ENCODE peak calls at places on chromosomes 16 and 17, in five cellular contexts. One of them, this sample, is unnamed.

GRCh38 chr17:43220511-43221125 is 7.8 kb downstream of the CCDC200 start:
- DNase-seq in fibroblast of the aortic adventitia: no peak
- DNase-seq in OCI-LY7: no peak
- DNase-seq in fibroblast of lung: no peak
- DNase-seq in GM23338: no peak
- DNase-seq in this sample: no peak

GRCh38 chr17:34798581-34798980 is 162.7 kb downstream of the CCT6B start:
- DNase-seq in fibroblast of the aortic adventitia: no peak
- DNase-seq in OCI-LY7: no peak
- DNase-seq in fibroblast of lung: no peak
- DNase-seq in GM23338: peak
- DNase-seq in this sample: no peak

GRCh38 chr16:82134884-82135283 is 35.1 kb downstream of the MPHOSPH6 start:
- DNase-seq in fibroblast of the aortic adventitia: no peak
- DNase-seq in OCI-LY7: no peak
- DNase-seq in fibroblast of lung: no peak
- DNase-seq in GM23338: no peak
- DNase-seq in this sample: no peak

GRCh38 chr16:23959069-23959800 is 123.5 kb downstream of the PRKCB start:
- DNase-seq in fibroblast of the aortic adventitia: no peak
- DNase-seq in OCI-LY7: peak
- DNase-seq in fibroblast of lung: no peak
- DNase-seq in GM23338: no peak
- DNase-seq in this sample: no peak

GRCh38 chr17:17792551-17793377 is 44.0 kb downstream of the SREBF1 start:
- DNase-seq in fibroblast of the aortic adventitia: peak
- DNase-seq in OCI-LY7: no peak
- DNase-seq in fibroblast of lung: peak
- DNase-seq in GM23338: peak
- DNase-seq in this sample: peak

GRCh38 chr16:61313931-61314330 is 722.3 kb downstream of the CDH8 start:
- DNase-seq in fibroblast of the aortic adventitia: no peak
- DNase-seq in OCI-LY7: no peak
- DNase-seq in fibroblast of lung: no peak
- DNase-seq in GM23338: no peak
- DNase-seq in this sample: peak

GRCh38 chr17:32659419-32659842 is 172.6 kb downstream of the CDK5R1 start:
- DNase-seq in fibroblast of the aortic adventitia: peak
- DNase-seq in OCI-LY7: peak
- DNase-seq in fibroblast of lung: peak
- DNase-seq in GM23338: peak
- DNase-seq in this sample: peak

GRCh38 chr16:81445926-81446317 is 1.3 kb downstream of the CMIP start:
- DNase-seq in fibroblast of the aortic adventitia: no peak
- DNase-seq in OCI-LY7: no peak
- DNase-seq in fibroblast of lung: no peak
- DNase-seq in GM23338: peak
- DNase-seq in this sample: no peak

GRCh38 chr16:73254983-73255382 is 207.1 kb upstream of the ZFHX3 start:
- DNase-seq in fibroblast of the aortic adventitia: no peak
- DNase-seq in OCI-LY7: no peak
- DNase-seq in fibroblast of lung: no peak
- DNase-seq in GM23338: no peak
- DNase-seq in this sample: peak

GRCh38 chr16:17224350-17224749 is 246.4 kb downstream of the XYLT1 start:
- DNase-seq in fibroblast of the aortic adventitia: no peak
- DNase-seq in OCI-LY7: no peak
- DNase-seq in fibroblast of lung: no peak
- DNase-seq in GM23338: no peak
- DNase-seq in this sample: no peak

GRCh38 chr16:17222756-17223411 is 247.9 kb downstream of the XYLT1 start:
- DNase-seq in fibroblast of the aortic adventitia: no peak
- DNase-seq in OCI-LY7: no peak
- DNase-seq in fibroblast of lung: peak
- DNase-seq in GM23338: peak
- DNase-seq in this sample: no peak

GRCh38 chr16:17225551-17225950 is 245.2 kb downstream of the XYLT1 start:
- DNase-seq in fibroblast of the aortic adventitia: peak
- DNase-seq in OCI-LY7: no peak
- DNase-seq in fibroblast of lung: peak
- DNase-seq in GM23338: no peak
- DNase-seq in this sample: no peak

GRCh38 chr16:17223576-17223975 is 247.2 kb downstream of the XYLT1 start:
- DNase-seq in fibroblast of the aortic adventitia: no peak
- DNase-seq in OCI-LY7: no peak
- DNase-seq in fibroblast of lung: no peak
- DNase-seq in GM23338: no peak
- DNase-seq in this sample: no peak

GRCh38 chr16:17224859-17225258 is 245.9 kb downstream of the XYLT1 start:
- DNase-seq in fibroblast of the aortic adventitia: peak
- DNase-seq in OCI-LY7: peak
- DNase-seq in fibroblast of lung: peak
- DNase-seq in GM23338: no peak
- DNase-seq in this sample: no peak
- TF ChIP-seq CTCF in fibroblast of the aortic adventitia: peak
- TF ChIP-seq CTCF in OCI-LY7: no peak
- TF ChIP-seq CTCF in fibroblast of lung: no peak
- TF ChIP-seq CTCF in GM23338: no peak
- TF ChIP-seq CTCF in this sample: no peak

GRCh38 chr16:19718624-19718965 is 524 bp downstream of the IQCK start:
- DNase-seq in fibroblast of the aortic adventitia: no peak
- DNase-seq in OCI-LY7: peak
- DNase-seq in fibroblast of lung: peak
- DNase-seq in GM23338: peak
- DNase-seq in this sample: no peak

GRCh38 chr16:19715566-19715965 is 2.5 kb downstream of the KNOP1 start:
- DNase-seq in fibroblast of the aortic adventitia: no peak
- DNase-seq in OCI-LY7: no peak
- DNase-seq in fibroblast of lung: no peak
- DNase-seq in GM23338: no peak
- DNase-seq in this sample: peak

GRCh38 chr16:19716183-19716582 is 1.8 kb downstream of the KNOP1 start:
- DNase-seq in fibroblast of the aortic adventitia: no peak
- DNase-seq in OCI-LY7: no peak
- DNase-seq in fibroblast of lung: no peak
- DNase-seq in GM23338: no peak
- DNase-seq in this sample: no peak

GRCh38 chr16:19717319-19717718 is 708 bp downstream of the KNOP1 start:
- DNase-seq in fibroblast of the aortic adventitia: no peak
- DNase-seq in OCI-LY7: peak
- DNase-seq in fibroblast of lung: peak
- DNase-seq in GM23338: peak
- DNase-seq in this sample: no peak

DNA sequence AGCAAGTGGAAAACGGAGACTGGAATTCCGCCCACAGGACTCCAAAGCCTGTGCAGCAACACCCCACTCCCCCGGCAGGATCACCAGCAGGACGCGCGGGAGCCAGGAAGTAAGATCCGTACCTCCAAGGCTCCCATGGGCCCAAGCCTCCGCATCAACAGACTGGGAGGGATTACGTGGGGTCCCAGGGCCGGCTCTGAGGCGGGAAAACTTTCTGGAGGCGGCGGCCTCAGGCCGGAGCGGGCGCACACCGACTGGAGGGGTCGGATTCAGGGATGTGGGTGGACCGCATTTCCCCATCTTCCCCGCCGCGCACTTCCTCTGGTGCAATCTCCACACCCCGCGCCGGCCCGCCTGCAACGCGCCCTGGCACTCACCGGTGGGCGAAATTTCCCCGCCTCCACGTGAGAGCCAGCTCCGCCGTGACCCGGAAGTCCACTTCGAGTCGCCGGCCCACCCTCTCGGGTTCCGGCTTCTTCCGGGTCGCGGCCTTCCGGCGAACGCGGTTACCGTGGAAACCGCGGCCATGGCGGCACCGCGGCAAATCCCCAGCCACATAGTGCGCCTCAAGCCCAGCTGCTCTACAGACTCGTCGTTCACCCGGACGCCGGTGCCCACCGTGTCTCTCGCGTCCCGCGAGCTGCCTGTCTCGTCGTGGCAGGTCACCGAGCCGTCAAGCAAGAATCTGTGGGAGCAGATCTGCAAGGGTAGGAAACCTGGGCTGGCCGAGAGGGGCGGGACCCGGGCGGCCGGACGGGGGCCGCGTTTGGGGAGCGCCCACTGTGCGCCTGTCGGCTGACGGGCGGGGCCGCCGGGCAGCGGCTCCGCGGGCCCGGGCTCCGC is at the start of the genes IQCK and KNOP1:
- DNase-seq in fibroblast of the aortic adventitia: peak
- DNase-seq in OCI-LY7: peak
- DNase-seq in fibroblast of lung: peak
- DNase-seq in GM23338: peak
- DNase-seq in this sample: peak
- TF ChIP-seq CTCF in fibroblast of the aortic adventitia: peak
- TF ChIP-seq CTCF in OCI-LY7: no peak
- TF ChIP-seq CTCF in fibroblast of lung: peak
- TF ChIP-seq CTCF in GM23338: no peak
- TF ChIP-seq CTCF in this sample: no peak

GRCh38 chr16:87000007-87000406 is 317.2 kb downstream of the C16orf95 start:
- DNase-seq in fibroblast of the aortic adventitia: no peak
- DNase-seq in OCI-LY7: no peak
- DNase-seq in fibroblast of lung: no peak
- DNase-seq in GM23338: no peak
- DNase-seq in this sample: no peak
- TF ChIP-seq CTCF in fibroblast of the aortic adventitia: no peak
- TF ChIP-seq CTCF in OCI-LY7: no peak
- TF ChIP-seq CTCF in fibroblast of lung: no peak
- TF ChIP-seq CTCF in GM23338: no peak
- TF ChIP-seq CTCF in this sample: no peak

DNA sequence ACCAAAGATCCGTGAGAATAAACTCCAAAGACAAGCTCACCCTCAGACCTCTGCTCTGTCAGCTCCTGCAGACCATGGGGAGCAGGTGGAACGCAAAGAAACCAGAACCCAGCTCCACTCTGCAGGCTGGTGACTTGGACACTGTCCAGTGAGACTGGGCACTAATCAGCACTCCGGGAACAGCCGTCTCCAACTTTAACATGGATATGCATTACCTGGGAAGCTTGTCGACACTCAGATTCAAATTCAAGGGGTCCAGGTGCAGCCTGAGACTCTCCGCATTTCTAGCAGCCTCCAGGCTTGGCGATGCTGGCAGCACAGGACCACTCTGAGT is 9.1 kb downstream of the SLX4 start:
- DNase-seq in fibroblast of the aortic adventitia: no peak
- DNase-seq in OCI-LY7: no peak
- DNase-seq in fibroblast of lung: no peak
- DNase-seq in GM23338: no peak
- DNase-seq in this sample: no peak
- TF ChIP-seq CTCF in fibroblast of the aortic adventitia: no peak
- TF ChIP-seq CTCF in OCI-LY7: no peak
- TF ChIP-seq CTCF in fibroblast of lung: no peak
- TF ChIP-seq CTCF in GM23338: no peak
- TF ChIP-seq CTCF in this sample: no peak

GRCh38 chr16:29315046-29315445 is 91.5 kb downstream of the NPIPB11 start:
- DNase-seq in fibroblast of the aortic adventitia: peak
- DNase-seq in OCI-LY7: no peak
- DNase-seq in fibroblast of lung: no peak
- DNase-seq in GM23338: no peak
- DNase-seq in this sample: no peak

GRCh38 chr16:29314292-29314934 is 92.1 kb downstream of the NPIPB11 start:
- DNase-seq in fibroblast of the aortic adventitia: no peak
- DNase-seq in OCI-LY7: no peak
- DNase-seq in fibroblast of lung: no peak
- DNase-seq in GM23338: no peak
- DNase-seq in this sample: no peak

GRCh38 chr16:29316673-29317237 is 89.8 kb downstream of the NPIPB11 start:
- DNase-seq in fibroblast of the aortic adventitia: no peak
- DNase-seq in OCI-LY7: no peak
- DNase-seq in fibroblast of lung: peak
- DNase-seq in GM23338: no peak
- DNase-seq in this sample: no peak

GRCh38 chr16:29317269-29317668 is 89.2 kb downstream of the NPIPB11 start:
- DNase-seq in fibroblast of the aortic adventitia: no peak
- DNase-seq in OCI-LY7: no peak
- DNase-seq in fibroblast of lung: no peak
- DNase-seq in GM23338: no peak
- DNase-seq in this sample: no peak

GRCh38 chr16:29315916-29316517 is 90.5 kb downstream of the NPIPB11 start:
- DNase-seq in fibroblast of the aortic adventitia: no peak
- DNase-seq in OCI-LY7: peak
- DNase-seq in fibroblast of lung: no peak
- DNase-seq in GM23338: peak
- DNase-seq in this sample: no peak
- TF ChIP-seq CTCF in fibroblast of the aortic adventitia: no peak
- TF ChIP-seq CTCF in OCI-LY7: peak
- TF ChIP-seq CTCF in fibroblast of lung: no peak
- TF ChIP-seq CTCF in GM23338: peak
- TF ChIP-seq CTCF in this sample: peak

This sample was measured in bronchial epithelial cell.